ENCODE peak calls at places on chromosomes 6 and 20, in six cellular contexts. T is naive thymus-derived CD4-positive, alpha-beta T cell; Z is natural killer cell; X is head of caudate nucleus; D is mucosa of descending colon; F is ACHN. U is an unnamed sample.

GRCh38 chr20:49791165-49791564 is 21.5 kb upstream of the SLC9A8 start:
- DNase-seq in T (no peak), Z (no peak), X (no peak), D (no peak), F (no peak), U (no peak)

GRCh38 chr6:16787128-16787685 is 25.9 kb upstream of the ATXN1 start:
- DNase-seq in T (no peak), Z (no peak), X (no peak), D (no peak), F (no peak), U (no peak)

GRCh38 chr6:80527552-80528052 is 421.1 kb downstream of the BCKDHB start:
- DNase-seq in T (no peak), Z (no peak), X (no peak), D (no peak), F (no peak), U (no peak)

GRCh38 chr20:8523684-8524083 is 391.6 kb downstream of the PLCB1 start:
- DNase-seq in T (no peak), Z (no peak), X (no peak), D (no peak), F (no peak), U (no peak)

GRCh38 chr6:38492031-38492430 is 147.7 kb downstream of the BTBD9 start:
- DNase-seq in T (no peak), Z (no peak), X (no peak), D (no peak), F (no peak), U (no peak)

GRCh38 chr20:53561505-53561904 is 32.1 kb downstream of the ZNF217 start:
- DNase-seq in T (no peak), Z (no peak), X (no peak), D (no peak), F (no peak), U (no peak)

GRCh38 chr20:34237942-34238341 is 3.3 kb upstream of the ASIP start:
- DNase-seq in T (no peak), Z (no peak), X (no peak), D (no peak), F (no peak), U (no peak)

GRCh38 chr20:31497838-31498540 is 16.3 kb upstream of the HM13 start:
- DNase-seq in T (no peak), Z (no peak), X (no peak), D (no peak), F (no peak), U (no peak)

GRCh38 chr6:134937426-134937825 is 12.5 kb downstream of the ALDH8A1 start:
- DNase-seq in T (no peak), Z (no peak), X (no peak), D (no peak), F (no peak), U (no peak)

GRCh38 chr6:165718486-165718885 is 55.4 kb upstream of the PDE10A start:
- DNase-seq in T (no peak), Z (no peak), X (no peak), D (no peak), F (peak; percentile 29), U (no peak)

GRCh38 chr20:58558483-58559367 is 43.5 kb upstream of the APCDD1L start:
- DNase-seq in T (no peak), Z (no peak), X (no peak), D (no peak), F (no peak), U (no peak)

GRCh38 chr6:31169123-31169857 is 1.2 kb downstream of the POU5F1 start:
- DNase-seq in T (no peak), Z (no peak), X (no peak), D (no peak), F (no peak), U (no peak)

GRCh38 chr6:93859964-93860363 is 440.6 kb upstream of the EPHA7 start:
- DNase-seq in T (no peak), Z (no peak), X (no peak), D (no peak), F (no peak), U (no peak)

GRCh38 chr6:29520232-29520631 is 32.5 kb upstream of the MAS1L start:
- DNase-seq in T (no peak), Z (no peak), X (no peak), D (no peak), F (no peak), U (no peak)

GRCh38 chr6:75167426-75167825 is 38.4 kb downstream of the COL12A1 start:
- DNase-seq in T (no peak), Z (no peak), X (no peak), D (no peak), F (no peak), U (no peak)

GRCh38 chr20:63794614-63795013 is 36.5 kb downstream of the ZBTB46 start:
- DNase-seq in T (no peak), Z (no peak), X (no peak), D (no peak), F (no peak), U (no peak)

GRCh38 chr6:133380047-133380446 is 138.9 kb downstream of the EYA4 start:
- DNase-seq in T (no peak), Z (no peak), X (no peak), D (no peak), F (no peak), U (no peak)

GRCh38 chr6:118171852-118172251 is 264.8 kb downstream of the SLC35F1 start:
- DNase-seq in T (no peak), Z (no peak), X (no peak), D (no peak), F (no peak), U (no peak)

GRCh38 chr6:89148016-89148750 is 2.3 kb downstream of the PM20D2 start:
- DNase-seq in T (no peak), Z (no peak), X (peak; percentile 65), D (no peak), F (peak; percentile 4), U (no peak)

GRCh38 chr6:14037402-14038277 is 79.9 kb upstream of the CD83 start:
- DNase-seq in T (no peak), Z (no peak), X (no peak), D (no peak), F (no peak), U (no peak)

GRCh38 chr6:82370788-82371187 is 7.2 kb downstream of the TPBG start:
- DNase-seq in T (no peak), Z (no peak), X (no peak), D (no peak), F (no peak), U (no peak)

GRCh38 chr20:13223731-13224130 is 2.7 kb downstream of the ISM1 start:
- DNase-seq in T (no peak), Z (no peak), X (no peak), D (no peak), F (no peak), U (no peak)

GRCh38 chr6:29656157-29656556 is 735 bp upstream of the MOG start:
- DNase-seq in T (no peak), Z (no peak), X (no peak), D (no peak), F (no peak), U (no peak)

GRCh38 chr20:60968853-60969720 is 283.0 kb upstream of the CDH4 start:
- DNase-seq in T (no peak), Z (no peak), X (no peak), D (no peak), F (no peak), U (no peak)

GRCh38 chr20:22928679-22929078 is 106.4 kb upstream of the SSTR4 start:
- DNase-seq in T (no peak), Z (no peak), X (no peak), D (no peak), F (no peak), U (no peak)

GRCh38 chr6:44232676-44233559 is 9.5 kb downstream of the SLC29A1 start:
- DNase-seq in T (no peak), Z (no peak), X (no peak), D (no peak), F (no peak), U (no peak)

GRCh38 chr6:133774356-133774755 is 114.6 kb upstream of the TCF21 start:
- DNase-seq in T (no peak), Z (no peak), X (no peak), D (no peak), F (peak; percentile 8), U (no peak)

GRCh38 chr6:148998704-148999103 is 251.9 kb downstream of the UST start:
- DNase-seq in T (no peak), Z (no peak), X (no peak), D (no peak), F (no peak), U (no peak)

GRCh38 chr6:30778001-30778400 is 33.7 kb upstream of the IER3 start:
- DNase-seq in T (no peak), Z (no peak), X (no peak), D (no peak), F (no peak), U (no peak)